ENCODE peak calls at places on chromosomes 7 and 10, in seven cellular contexts. One of them, this sample, is unnamed.

GRCh38 chr7:157442993-157443831 is 106.4 kb downstream of the DNAJB6 start:
- DNase-seq in RPMI7951: no peak
- DNase-seq in hepatic stellate cell: no peak
- DNase-seq in activated naive CD4-positive, alpha-beta T cell: no peak
- DNase-seq in breast epithelium: no peak
- DNase-seq in GM20000: no peak
- DNase-seq in CD8-positive, alpha-beta memory T cell: no peak
- DNase-seq in this sample: no peak

GRCh38 chr10:112977294-112977951 is 27.4 kb downstream of the TCF7L2 start:
- DNase-seq in RPMI7951: no peak
- DNase-seq in hepatic stellate cell: no peak
- DNase-seq in activated naive CD4-positive, alpha-beta T cell: no peak
- DNase-seq in breast epithelium: no peak
- DNase-seq in GM20000: no peak
- DNase-seq in CD8-positive, alpha-beta memory T cell: no peak
- DNase-seq in this sample: no peak

GRCh38 chr10:37860494-37861190 is 3.2 kb upstream of the ZNF248 start:
- DNase-seq in RPMI7951: peak; percentile 61
- DNase-seq in hepatic stellate cell: no peak
- DNase-seq in activated naive CD4-positive, alpha-beta T cell: no peak
- DNase-seq in breast epithelium: no peak
- DNase-seq in GM20000: no peak
- DNase-seq in CD8-positive, alpha-beta memory T cell: no peak
- DNase-seq in this sample: peak; percentile 35

GRCh38 chr10:127996586-127996985 is 89.7 kb downstream of the PTPRE start:
- DNase-seq in RPMI7951: no peak
- DNase-seq in hepatic stellate cell: no peak
- DNase-seq in activated naive CD4-positive, alpha-beta T cell: no peak
- DNase-seq in breast epithelium: peak; percentile 73
- DNase-seq in GM20000: no peak
- DNase-seq in CD8-positive, alpha-beta memory T cell: no peak
- DNase-seq in this sample: no peak

GRCh38 chr7:101265622-101266516 is 21.0 kb upstream of the FIS1 start:
- DNase-seq in RPMI7951: no peak
- DNase-seq in hepatic stellate cell: no peak
- DNase-seq in activated naive CD4-positive, alpha-beta T cell: no peak
- DNase-seq in breast epithelium: no peak
- DNase-seq in GM20000: no peak
- DNase-seq in CD8-positive, alpha-beta memory T cell: no peak
- DNase-seq in this sample: no peak

GRCh38 chr10:79444243-79445119 is 943 bp downstream of the ZCCHC24 start:
- DNase-seq in RPMI7951: peak; percentile 89
- DNase-seq in hepatic stellate cell: peak; percentile 88
- DNase-seq in activated naive CD4-positive, alpha-beta T cell: no peak
- DNase-seq in breast epithelium: no peak
- DNase-seq in GM20000: peak; percentile 68
- DNase-seq in CD8-positive, alpha-beta memory T cell: peak; percentile 73
- DNase-seq in this sample: peak; percentile 30

GRCh38 chr7:139066315-139066714 is 30.5 kb upstream of the ZC3HAV1L start:
- DNase-seq in RPMI7951: no peak
- DNase-seq in hepatic stellate cell: no peak
- DNase-seq in activated naive CD4-positive, alpha-beta T cell: no peak
- DNase-seq in breast epithelium: no peak
- DNase-seq in GM20000: no peak
- DNase-seq in CD8-positive, alpha-beta memory T cell: no peak
- DNase-seq in this sample: no peak

GRCh38 chr7:96045919-96046318 is 273.6 kb downstream of the DYNC1I1 start:
- DNase-seq in RPMI7951: no peak
- DNase-seq in hepatic stellate cell: no peak
- DNase-seq in activated naive CD4-positive, alpha-beta T cell: no peak
- DNase-seq in breast epithelium: no peak
- DNase-seq in GM20000: no peak
- DNase-seq in CD8-positive, alpha-beta memory T cell: no peak
- DNase-seq in this sample: no peak

GRCh38 chr7:91164531-91164930 is 99.7 kb upstream of the FZD1 start:
- DNase-seq in RPMI7951: no peak
- DNase-seq in hepatic stellate cell: no peak
- DNase-seq in activated naive CD4-positive, alpha-beta T cell: no peak
- DNase-seq in breast epithelium: no peak
- DNase-seq in GM20000: no peak
- DNase-seq in CD8-positive, alpha-beta memory T cell: no peak
- DNase-seq in this sample: no peak

GRCh38 chr7:20508109-20508508 is 107.4 kb upstream of the ABCB5 start:
- DNase-seq in RPMI7951: peak; percentile 43
- DNase-seq in hepatic stellate cell: no peak
- DNase-seq in activated naive CD4-positive, alpha-beta T cell: no peak
- DNase-seq in breast epithelium: no peak
- DNase-seq in GM20000: no peak
- DNase-seq in CD8-positive, alpha-beta memory T cell: no peak
- DNase-seq in this sample: no peak

GRCh38 chr10:88117869-88118632 is 254.6 kb downstream of the PTEN start:
- DNase-seq in RPMI7951: peak; percentile 41
- DNase-seq in hepatic stellate cell: no peak
- DNase-seq in activated naive CD4-positive, alpha-beta T cell: no peak
- DNase-seq in breast epithelium: no peak
- DNase-seq in GM20000: no peak
- DNase-seq in CD8-positive, alpha-beta memory T cell: no peak
- DNase-seq in this sample: peak; percentile 36

GRCh38 chr7:159025161-159025779 is 119.4 kb downstream of the VIPR2 start:
- DNase-seq in RPMI7951: peak; percentile 47
- DNase-seq in hepatic stellate cell: no peak
- DNase-seq in activated naive CD4-positive, alpha-beta T cell: no peak
- DNase-seq in breast epithelium: no peak
- DNase-seq in GM20000: no peak
- DNase-seq in CD8-positive, alpha-beta memory T cell: no peak
- DNase-seq in this sample: peak; percentile 43

GRCh38 chr10:131591936-131592335 is 280.4 kb upstream of the TCERG1L start:
- DNase-seq in RPMI7951: no peak
- DNase-seq in hepatic stellate cell: no peak
- DNase-seq in activated naive CD4-positive, alpha-beta T cell: no peak
- DNase-seq in breast epithelium: no peak
- DNase-seq in GM20000: no peak
- DNase-seq in CD8-positive, alpha-beta memory T cell: no peak
- DNase-seq in this sample: no peak